ENCODE peak calls at places on chromosomes 12 and 14, in eight cellular contexts. H is fibroblast of the aortic adventitia; W is WTC11; N is CD4-positive, alpha-beta T cell; Q is HCT116; S is CD8-positive, alpha-beta T cell; T is suprapubic skin; K is A549. R is an unnamed sample.
A peak's percentile ranks its signal among the peaks of the same experiment; 100 is the strongest.

GRCh38 chr12:104281636-104282035 is 21.9 kb upstream of the EID3 start:
- DNase-seq in K (no peak), W (no peak), H (peak; percentile 65), S (no peak), Q (no peak), N (no peak), T (no peak), R (no peak)

GRCh38 chr14:21367582-21368144 is 16.2 kb downstream of the SUPT16H start:
- DNase-seq in Q (no peak), W (no peak), H (no peak), T (no peak), N (no peak), S (no peak), K (no peak), R (no peak)

GRCh38 chr12:77122236-77122635 is 56.9 kb upstream of the E2F7 start:
- DNase-seq in S (no peak), T (no peak), K (peak; percentile 57), Q (peak; percentile 57), W (no peak), H (peak; percentile 98), N (no peak), R (no peak)

GRCh38 chr14:90344920-90345557 is 13.3 kb upstream of the NRDE2 start:
- DNase-seq in K (no peak), Q (no peak), S (no peak), H (no peak), N (no peak), T (no peak), W (no peak), R (no peak)

GRCh38 chr14:104253901-104254353 is 115.5 kb downstream of the KIF26A start:
- DNase-seq in Q (no peak), S (no peak), W (no peak), K (no peak), T (peak; percentile 50), N (no peak), H (no peak), R (no peak)

GRCh38 chr14:50037837-50038236 is 78.5 kb downstream of the VCPKMT start:
- DNase-seq in K (no peak), T (no peak), W (no peak), H (no peak), N (no peak), S (no peak), Q (no peak), R (no peak)

GRCh38 chr12:43501705-43502104 is 50.3 kb downstream of the ADAMTS20 start:
- DNase-seq in K (peak; percentile 33), N (no peak), H (peak; percentile 53), Q (peak; percentile 36), T (no peak), S (no peak), W (no peak), R (no peak)

GRCh38 chr12:91127296-91127695 is 16.0 kb upstream of the LUM start:
- DNase-seq in T (no peak), N (no peak), S (no peak), H (no peak), K (peak; percentile 24), W (no peak), Q (no peak), R (no peak)

GRCh38 chr12:14611640-14612203 is 44.0 kb upstream of the PLBD1 start:
- DNase-seq in N (no peak), T (no peak), H (no peak), Q (no peak), S (no peak), W (no peak), K (no peak), R (no peak)

GRCh38 chr12:1744932-1745331 is 54.1 kb downstream of the ADIPOR2 start:
- DNase-seq in H (no peak), N (no peak), K (no peak), T (no peak), W (no peak), S (no peak), Q (no peak), R (no peak)

GRCh38 chr12:131726-132465 is 65.3 kb downstream of the IQSEC3 start:
- DNase-seq in W (no peak), S (no peak), N (no peak), K (peak; percentile 64), T (no peak), H (no peak), Q (no peak), R (no peak)

GRCh38 chr14:97196336-97196735 is 399.2 kb downstream of the VRK1 start:
- DNase-seq in N (no peak), Q (no peak), S (no peak), T (no peak), K (no peak), H (no peak), W (no peak), R (no peak)

GRCh38 chr12:129552996-129553750 is 350.7 kb downstream of the TMEM132D start:
- DNase-seq in T (no peak), W (no peak), N (no peak), Q (no peak), K (no peak), S (no peak), H (no peak), R (no peak)

GRCh38 chr14:20748439-20748838 is 2.8 kb downstream of the EDDM3A start:
- DNase-seq in T (no peak), S (no peak), H (no peak), K (no peak), N (no peak), W (no peak), Q (no peak), R (no peak)

GRCh38 chr12:123288751-123289346 is 17.2 kb upstream of the CDK2AP1 start:
- DNase-seq in S (no peak), N (no peak), T (no peak), H (no peak), K (no peak), W (no peak), Q (no peak), R (peak; percentile 42)

GRCh38 chr12:85190728-85191127 is 89.3 kb upstream of the ALX1 start:
- DNase-seq in H (no peak), K (no peak), S (no peak), W (no peak), Q (no peak), T (no peak), N (no peak), R (no peak)

GRCh38 chr14:75826599-75826998 is 155.2 kb downstream of the TGFB3 start:
- DNase-seq in W (no peak), S (no peak), H (no peak), T (no peak), K (no peak), Q (no peak), N (no peak), R (no peak)

GRCh38 chr12:6115389-6115788 is 9.1 kb downstream of the VWF start:
- DNase-seq in K (no peak), Q (no peak), W (no peak), T (no peak), H (peak; percentile 12), N (no peak), S (no peak), R (no peak)

GRCh38 chr14:88098128-88098527 is 93.2 kb downstream of the GPR65 start:
- DNase-seq in H (no peak), W (no peak), N (no peak), K (no peak), T (no peak), Q (no peak), S (no peak), R (no peak)

GRCh38 chr12:77167801-77168200 is 102.4 kb upstream of the E2F7 start:
- DNase-seq in W (no peak), K (no peak), S (no peak), N (no peak), Q (no peak), T (no peak), H (peak; percentile 22), R (no peak)

GRCh38 chr12:47846294-47846996 is 26.7 kb upstream of the HDAC7 start:
- DNase-seq in W (no peak), K (no peak), T (no peak), N (no peak), S (no peak), Q (no peak), H (no peak), R (no peak)

DNA sequence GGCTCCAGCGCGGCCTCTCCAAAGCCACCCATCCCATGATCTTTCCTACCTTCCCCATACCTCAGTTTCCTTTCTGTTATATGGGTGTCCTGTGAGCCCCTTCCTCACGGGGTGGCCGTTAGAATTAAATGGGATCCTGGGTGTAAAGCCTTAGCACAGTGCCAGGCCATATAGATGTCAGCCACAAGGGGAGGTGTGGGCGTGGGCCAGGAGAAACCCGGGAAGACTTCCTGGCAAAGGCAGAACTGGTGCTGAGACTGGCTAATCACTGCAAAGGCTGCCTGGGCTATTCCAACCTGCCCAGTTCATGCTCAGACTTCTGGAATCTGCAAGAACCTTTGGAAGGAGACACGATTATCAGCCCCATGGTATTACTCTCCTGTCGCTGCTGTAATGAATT is 11.0 kb upstream of the NCOR2 start:
- DNase-seq in K (no peak), S (no peak), H (no peak), Q (no peak), T (no peak), W (no peak), N (no peak), R (no peak)
- TF ChIP-seq CTCF in K (no peak), S (no peak), H (no peak), Q (no peak), T (no peak), W (no peak), N (no peak), R (no peak)

GRCh38 chr14:28681681-28682080 is 84.9 kb upstream of the FOXG1 start:
- DNase-seq in N (no peak), W (peak; percentile 56), H (no peak), S (no peak), Q (no peak), K (no peak), T (no peak), R (no peak)
- TF ChIP-seq CTCF in N (no peak), W (no peak), H (no peak), S (no peak), Q (no peak), K (no peak), T (no peak), R (no peak)

GRCh38 chr12:40436564-40436963 is 211.8 kb downstream of the LRRK2 start:
- DNase-seq in T (no peak), W (no peak), Q (no peak), H (no peak), N (no peak), K (no peak), S (no peak), R (no peak)
- TF ChIP-seq CTCF in T (no peak), W (no peak), Q (no peak), H (no peak), N (no peak), K (no peak), S (no peak), R (no peak)

GRCh38 chr12:57735952-57736742 is 2.4 kb downstream of the AGAP2 start:
- DNase-seq in Q (no peak), H (no peak), N (no peak), T (no peak), S (no peak), K (peak; percentile 67), W (peak; percentile 80), R (no peak)

GRCh38 chr12:57738661-57739237 is at the start of gene AGAP2:
- DNase-seq in N (no peak), S (no peak), Q (no peak), K (no peak), W (peak; percentile 70), T (no peak), H (no peak), R (no peak)

GRCh38 chr12:57738142-57738474 is 434 bp downstream of the AGAP2 start:
- DNase-seq in K (no peak), W (no peak), T (no peak), Q (no peak), N (no peak), H (no peak), S (no peak), R (no peak)

GRCh38 chr12:57736743-57737466 is 1.6 kb downstream of the AGAP2 start:
- DNase-seq in S (no peak), K (no peak), T (no peak), W (no peak), Q (no peak), N (no peak), H (no peak), R (no peak)

GRCh38 chr12:57737467-57738141 is 938 bp downstream of the AGAP2 start:
- DNase-seq in S (no peak), H (no peak), T (no peak), W (peak; percentile 54), N (no peak), K (no peak), Q (no peak), R (no peak)
- TF ChIP-seq CTCF in S (no peak), H (peak; percentile 38), T (peak; percentile 40), W (no peak), N (no peak), K (peak; percentile 47), Q (no peak), R (no peak)

R was measured in Peyer's patch.